ENCODE peak calls at places on chromosome X, in five cellular contexts. I is GM19239, Y is cardiac fibroblast, G is OCI-LY7, W is endodermal cell. N is an unnamed sample.

GRCh38 chrX:42241421-42241820 is 318.1 kb upstream of the CASK start:
- DNase-seq in W (no peak), I (no peak), Y (no peak), G (no peak), N (no peak)

GRCh38 chrX:134460861-134461218 is 875 bp downstream of the HPRT1 start:
- DNase-seq in W (no peak), G (peak; percentile 23), I (no peak), Y (peak; percentile 13), N (no peak)

GRCh38 chrX:38175140-38175539 is 45.5 kb downstream of the SRPX start:
- DNase-seq in G (peak; percentile 37), I (no peak), Y (peak; percentile 21), W (peak; percentile 75), N (peak; percentile 39)

GRCh38 chrX:71998836-71999509 is 88.3 kb downstream of the NHSL2 start:
- DNase-seq in I (no peak), W (peak; percentile 63), G (peak; percentile 40), Y (peak; percentile 39), N (no peak)

GRCh38 chrX:53089224-53089842 is 4.6 kb upstream of the KANTR start:
- DNase-seq in G (peak; percentile 58), W (no peak), Y (peak; percentile 75), I (no peak), N (peak; percentile 30)

GRCh38 chrX:107154787-107155620 is 36.4 kb upstream of the RBM41 start:
- DNase-seq in Y (peak; percentile 5), W (peak; percentile 41), G (no peak), I (no peak), N (no peak)

GRCh38 chrX:41600266-41600665 is 88.5 kb upstream of the GPR34 start:
- DNase-seq in G (no peak), W (no peak), Y (peak; percentile 68), I (no peak), N (no peak)

GRCh38 chrX:132957211-132958085 is 981 bp downstream of the HS6ST2 start:
- DNase-seq in G (no peak), W (no peak), Y (no peak), I (no peak), N (peak; percentile 54)

GRCh38 chrX:103792916-103793540 is 16.4 kb downstream of the PLP1 start:
- DNase-seq in G (no peak), Y (peak; percentile 87), I (no peak), W (no peak), N (no peak)

GRCh38 chrX:71541546-71542022 is 8.7 kb downstream of the OGT start:
- DNase-seq in W (no peak), I (no peak), G (no peak), Y (peak; percentile 77), N (no peak)

GRCh38 chrX:135490979-135491514 is 29.4 kb upstream of the INTS6L start:
- DNase-seq in I (no peak), G (no peak), Y (no peak), W (no peak), N (no peak)

GRCh38 chrX:17078031-17078730 is 131.7 kb downstream of the REPS2 start:
- DNase-seq in Y (peak; percentile 22), I (no peak), G (no peak), W (no peak), N (no peak)

GRCh38 chrX:17842769-17843525 is 18.2 kb downstream of the RAI2 start:
- DNase-seq in W (no peak), Y (peak; percentile 33), I (no peak), G (no peak), N (no peak)

GRCh38 chrX:16712825-16713155 is 321 bp upstream of the CTPS2 start:
- DNase-seq in W (no peak), I (no peak), G (no peak), Y (no peak), N (no peak)

GRCh38 chrX:46561931-46562721 is 11.4 kb upstream of the CHST7 start:
- DNase-seq in G (peak; percentile 76), Y (no peak), W (no peak), I (peak; percentile 50), N (no peak)

GRCh38 chrX:3501833-3502535 is 155.5 kb upstream of the MXRA5 start:
- DNase-seq in G (no peak), I (no peak), W (no peak), Y (no peak), N (no peak)

GRCh38 chrX:13652256-13653021 is 502 bp upstream of the TCEANC start:
- DNase-seq in Y (peak; percentile 93), I (no peak), W (no peak), G (no peak), N (no peak)

GRCh38 chrX:123291623-123292022 is 107.5 kb downstream of the GRIA3 start:
- DNase-seq in W (no peak), Y (no peak), G (no peak), I (no peak), N (no peak)

GRCh38 chrX:17655232-17656034 is 81.9 kb upstream of the SCML1 start:
- DNase-seq in Y (peak; percentile 10), I (no peak), W (peak; percentile 76), G (no peak), N (peak; percentile 27)

GRCh38 chrX:65706041-65706828 is 38.8 kb downstream of the MSN start:
- DNase-seq in Y (peak; percentile 85), W (peak; percentile 61), G (no peak), I (no peak), N (no peak)

GRCh38 chrX:134688839-134689238 is 30.6 kb upstream of the PLAC1 start:
- DNase-seq in I (no peak), Y (peak; percentile 68), G (no peak), W (no peak), N (no peak)

GRCh38 chrX:107601759-107602158 is 26.6 kb upstream of the PRPS1 start:
- DNase-seq in Y (no peak), I (no peak), G (no peak), W (no peak), N (no peak)

GRCh38 chrX:45240334-45240733 is 39.7 kb upstream of the DIPK2B start:
- DNase-seq in W (no peak), G (no peak), Y (no peak), I (no peak), N (no peak)